ENCODE peak calls at places on chromosome 14, in five cellular contexts. One of them, this sample, is unnamed.

GRCh38 chr14:70987042-70987441 is 79.8 kb downstream of the PCNX1 start:
- DNase-seq in endodermal cell: no peak
- DNase-seq in colonic mucosa: no peak
- DNase-seq in endothelial cell of umbilical vein: no peak
- DNase-seq in adipocyte: no peak
- DNase-seq in this sample: no peak

GRCh38 chr14:34359423-34360120 is 102.5 kb downstream of the SPTSSA start:
- DNase-seq in colonic mucosa: peak; percentile 41
- DNase-seq in endothelial cell of umbilical vein: no peak
- DNase-seq in adipocyte: no peak
- DNase-seq in endodermal cell: no peak
- DNase-seq in this sample: no peak

GRCh38 chr14:24456980-24457379 is 14.4 kb upstream of the SDR39U1 start:
- DNase-seq in endodermal cell: no peak
- DNase-seq in endothelial cell of umbilical vein: no peak
- DNase-seq in adipocyte: no peak
- DNase-seq in colonic mucosa: no peak
- DNase-seq in this sample: no peak

GRCh38 chr14:24071836-24072420 is 566 bp downstream of the CPNE6 start:
- DNase-seq in adipocyte: no peak
- DNase-seq in endothelial cell of umbilical vein: no peak
- DNase-seq in colonic mucosa: no peak
- DNase-seq in endodermal cell: no peak
- DNase-seq in this sample: no peak

GRCh38 chr14:34930591-34931069 is 52.2 kb upstream of the SRP54 start:
- DNase-seq in endothelial cell of umbilical vein: peak; percentile 29
- DNase-seq in endodermal cell: no peak
- DNase-seq in adipocyte: no peak
- DNase-seq in colonic mucosa: no peak
- DNase-seq in this sample: no peak

GRCh38 chr14:83291716-83292115 is 1758.1 kb upstream of the SEL1L start:
- DNase-seq in endodermal cell: no peak
- DNase-seq in adipocyte: peak; percentile 22
- DNase-seq in endothelial cell of umbilical vein: no peak
- DNase-seq in colonic mucosa: no peak
- DNase-seq in this sample: no peak

GRCh38 chr14:67940894-67941455 is 121.4 kb downstream of the RAD51B start:
- DNase-seq in endodermal cell: no peak
- DNase-seq in endothelial cell of umbilical vein: peak; percentile 82
- DNase-seq in adipocyte: peak; percentile 91
- DNase-seq in colonic mucosa: no peak
- DNase-seq in this sample: peak; percentile 14

GRCh38 chr14:63840981-63841380 is 11.8 kb upstream of the SYNE2 start:
- DNase-seq in colonic mucosa: peak; percentile 64
- DNase-seq in endothelial cell of umbilical vein: no peak
- DNase-seq in endodermal cell: peak; percentile 65
- DNase-seq in adipocyte: no peak
- DNase-seq in this sample: no peak

GRCh38 chr14:68784298-68784910 is 8.5 kb downstream of the ZFP36L1 start:
- DNase-seq in endodermal cell: peak; percentile 41
- DNase-seq in endothelial cell of umbilical vein: peak; percentile 14
- DNase-seq in colonic mucosa: peak; percentile 91
- DNase-seq in adipocyte: peak; percentile 14
- DNase-seq in this sample: no peak

GRCh38 chr14:90692061-90692460 is 124.2 kb downstream of the TTC7B start:
- DNase-seq in endothelial cell of umbilical vein: no peak
- DNase-seq in adipocyte: peak; percentile 72
- DNase-seq in endodermal cell: no peak
- DNase-seq in colonic mucosa: no peak
- DNase-seq in this sample: no peak

GRCh38 chr14:93527076-93527692 is 96.4 kb downstream of the UNC79 start:
- DNase-seq in adipocyte: no peak
- DNase-seq in endodermal cell: no peak
- DNase-seq in endothelial cell of umbilical vein: no peak
- DNase-seq in colonic mucosa: no peak
- DNase-seq in this sample: no peak

GRCh38 chr14:105058521-105059034 is 6.7 kb downstream of the GPR132 start:
- DNase-seq in endothelial cell of umbilical vein: no peak
- DNase-seq in endodermal cell: no peak
- DNase-seq in colonic mucosa: no peak
- DNase-seq in adipocyte: no peak
- DNase-seq in this sample: no peak

GRCh38 chr14:65927871-65928270 is 515.3 kb downstream of the FUT8 start:
- DNase-seq in endothelial cell of umbilical vein: no peak
- DNase-seq in colonic mucosa: peak; percentile 21
- DNase-seq in endodermal cell: peak; percentile 81
- DNase-seq in adipocyte: no peak
- DNase-seq in this sample: no peak

GRCh38 chr14:94051115-94051514 is 25.0 kb downstream of the OTUB2 start:
- DNase-seq in adipocyte: peak; percentile 63
- DNase-seq in endodermal cell: peak; percentile 78
- DNase-seq in colonic mucosa: peak; percentile 54
- DNase-seq in endothelial cell of umbilical vein: peak; percentile 40
- DNase-seq in this sample: no peak

GRCh38 chr14:79473676-79474075 is 737.6 kb downstream of the DIO2 start:
- DNase-seq in colonic mucosa: no peak
- DNase-seq in endothelial cell of umbilical vein: no peak
- DNase-seq in adipocyte: no peak
- DNase-seq in endodermal cell: no peak
- DNase-seq in this sample: peak; percentile 14

GRCh38 chr14:33676135-33676566 is 274.7 kb downstream of the EGLN3 start:
- DNase-seq in colonic mucosa: peak; percentile 21
- DNase-seq in endodermal cell: peak; percentile 90
- DNase-seq in endothelial cell of umbilical vein: peak; percentile 26
- DNase-seq in adipocyte: peak; percentile 15
- DNase-seq in this sample: peak; percentile 37

GRCh38 chr14:97456958-97457357 is 659.8 kb downstream of the VRK1 start:
- DNase-seq in endothelial cell of umbilical vein: no peak
- DNase-seq in adipocyte: no peak
- DNase-seq in colonic mucosa: no peak
- DNase-seq in endodermal cell: no peak
- DNase-seq in this sample: no peak

GRCh38 chr14:95679995-95680735 is 6.1 kb upstream of the TCL1B start:
- DNase-seq in adipocyte: no peak
- DNase-seq in endothelial cell of umbilical vein: no peak
- DNase-seq in endodermal cell: peak; percentile 76
- DNase-seq in colonic mucosa: no peak
- DNase-seq in this sample: no peak

GRCh38 chr14:34181308-34181707 is 230.4 kb upstream of the EGLN3 start:
- DNase-seq in endothelial cell of umbilical vein: no peak
- DNase-seq in colonic mucosa: no peak
- DNase-seq in adipocyte: no peak
- DNase-seq in endodermal cell: no peak
- DNase-seq in this sample: no peak

GRCh38 chr14:103398427-103399195 is 13.4 kb downstream of the MARK3 start:
- DNase-seq in endodermal cell: no peak
- DNase-seq in colonic mucosa: no peak
- DNase-seq in endothelial cell of umbilical vein: peak; percentile 27
- DNase-seq in adipocyte: peak; percentile 72
- DNase-seq in this sample: no peak

GRCh38 chr14:77303417-77304156 is 17.1 kb downstream of the POMT2 start:
- DNase-seq in endodermal cell: no peak
- DNase-seq in endothelial cell of umbilical vein: peak; percentile 96
- DNase-seq in adipocyte: peak; percentile 97
- DNase-seq in colonic mucosa: no peak
- DNase-seq in this sample: no peak

GRCh38 chr14:97788364-97788763 is 991.2 kb downstream of the VRK1 start:
- DNase-seq in colonic mucosa: no peak
- DNase-seq in endodermal cell: no peak
- DNase-seq in endothelial cell of umbilical vein: no peak
- DNase-seq in adipocyte: no peak
- DNase-seq in this sample: no peak

GRCh38 chr14:37869633-37870032 is 274.2 kb downstream of the TTC6 start:
- DNase-seq in endodermal cell: no peak
- DNase-seq in colonic mucosa: no peak
- DNase-seq in endothelial cell of umbilical vein: no peak
- DNase-seq in adipocyte: no peak
- DNase-seq in this sample: no peak

GRCh38 chr14:104870368-104871144 is 5.5 kb downstream of the CEP170B start:
- DNase-seq in adipocyte: no peak
- DNase-seq in endodermal cell: peak; percentile 84
- DNase-seq in endothelial cell of umbilical vein: no peak
- DNase-seq in colonic mucosa: no peak
- DNase-seq in this sample: no peak

GRCh38 chr14:106729551-106729950 is 1203.2 kb downstream of the TMEM121 start:
- DNase-seq in endodermal cell: no peak
- DNase-seq in colonic mucosa: no peak
- DNase-seq in endothelial cell of umbilical vein: no peak
- DNase-seq in adipocyte: no peak
- DNase-seq in this sample: no peak

GRCh38 chr14:96735509-96735908 is 61.7 kb upstream of the VRK1 start:
- DNase-seq in adipocyte: no peak
- DNase-seq in endothelial cell of umbilical vein: no peak
- DNase-seq in endodermal cell: no peak
- DNase-seq in colonic mucosa: no peak
- DNase-seq in this sample: no peak

GRCh38 chr14:88005050-88005481 is at the start of gene GPR65:
- DNase-seq in colonic mucosa: no peak
- DNase-seq in adipocyte: no peak
- DNase-seq in endothelial cell of umbilical vein: no peak
- DNase-seq in endodermal cell: no peak
- DNase-seq in this sample: no peak

GRCh38 chr14:71650187-71650586 is 282.0 kb upstream of the RGS6 start:
- DNase-seq in colonic mucosa: no peak
- DNase-seq in endothelial cell of umbilical vein: peak; percentile 21
- DNase-seq in adipocyte: no peak
- DNase-seq in endodermal cell: no peak
- DNase-seq in this sample: no peak

GRCh38 chr14:102806447-102806846 is 29.2 kb downstream of the TRAF3 start:
- DNase-seq in adipocyte: no peak
- DNase-seq in endothelial cell of umbilical vein: no peak
- DNase-seq in endodermal cell: no peak
- DNase-seq in colonic mucosa: no peak
- DNase-seq in this sample: no peak

GRCh38 chr14:30521899-30522736 is 36.8 kb upstream of the G2E3 start:
- DNase-seq in adipocyte: peak; percentile 79
- DNase-seq in endothelial cell of umbilical vein: peak; percentile 54
- DNase-seq in endodermal cell: no peak
- DNase-seq in colonic mucosa: no peak
- DNase-seq in this sample: peak; percentile 20

GRCh38 chr14:69344171-69344570 is 53.9 kb downstream of the ERH start:
- DNase-seq in colonic mucosa: no peak
- DNase-seq in endothelial cell of umbilical vein: no peak
- DNase-seq in endodermal cell: no peak
- DNase-seq in adipocyte: no peak
- DNase-seq in this sample: no peak

GRCh38 chr14:42322486-42323284 is 716.0 kb downstream of the LRFN5 start:
- DNase-seq in endodermal cell: no peak
- DNase-seq in adipocyte: no peak
- DNase-seq in colonic mucosa: no peak
- DNase-seq in endothelial cell of umbilical vein: no peak
- DNase-seq in this sample: no peak

GRCh38 chr14:42323426-42323825 is 716.8 kb downstream of the LRFN5 start:
- DNase-seq in endothelial cell of umbilical vein: no peak
- DNase-seq in adipocyte: no peak
- DNase-seq in endodermal cell: no peak
- DNase-seq in colonic mucosa: no peak
- DNase-seq in this sample: no peak
- H3K9ac ChIP-seq in endothelial cell of umbilical vein: no peak overlapping the region
- H3K9ac ChIP-seq in adipocyte: no peak overlapping the region
- H3K9ac ChIP-seq in endodermal cell: no peak overlapping the region
- H3K9ac ChIP-seq in colonic mucosa: no peak overlapping the region
- H3K9ac ChIP-seq in this sample: no peak overlapping the region

DNA sequence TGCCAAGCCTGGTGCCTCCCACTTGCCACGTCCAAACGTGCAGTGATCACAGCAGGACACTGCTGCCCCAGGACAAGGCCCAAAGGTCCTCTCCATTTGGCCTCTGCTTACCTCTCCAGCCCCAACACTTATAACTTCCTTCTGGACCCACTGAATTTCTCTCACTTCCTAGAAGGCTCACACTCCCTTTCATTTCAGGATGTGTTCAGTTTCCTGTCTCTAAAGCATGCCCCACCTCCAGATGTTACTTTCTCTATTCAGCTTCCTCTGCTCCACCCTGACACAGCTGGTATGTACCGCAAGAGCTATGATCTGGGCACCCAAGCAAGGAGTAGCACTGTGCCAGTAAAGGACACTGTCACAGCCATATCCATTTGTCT is 33.0 kb downstream of the CDKL1 start:
- DNase-seq in endodermal cell: no peak
- DNase-seq in colonic mucosa: peak; percentile 49
- DNase-seq in adipocyte: no peak
- DNase-seq in endothelial cell of umbilical vein: peak; percentile 51
- DNase-seq in this sample: no peak
- H3K9ac ChIP-seq in endodermal cell: no peak overlapping the region
- H3K9ac ChIP-seq in colonic mucosa: peak overlapping the region; percentile 12
- H3K9ac ChIP-seq in adipocyte: peak overlapping the region; percentile 44
- H3K9ac ChIP-seq in endothelial cell of umbilical vein: no peak overlapping the region
- H3K9ac ChIP-seq in this sample: no peak overlapping the region

GRCh38 chr14:59274991-59275391 is 86.5 kb downstream of the DAAM1 start:
- DNase-seq in adipocyte: no peak
- DNase-seq in endothelial cell of umbilical vein: no peak
- DNase-seq in endodermal cell: no peak
- DNase-seq in colonic mucosa: no peak
- DNase-seq in this sample: no peak
- H3K9ac ChIP-seq in adipocyte: peak overlapping the region; percentile 31
- H3K9ac ChIP-seq in endothelial cell of umbilical vein: no peak overlapping the region
- H3K9ac ChIP-seq in endodermal cell: no peak overlapping the region
- H3K9ac ChIP-seq in colonic mucosa: no peak overlapping the region
- H3K9ac ChIP-seq in this sample: no peak overlapping the region

GRCh38 chr14:75561013-75561432 is 17.4 kb upstream of the FLVCR2 start:
- DNase-seq in colonic mucosa: peak; percentile 81
- DNase-seq in adipocyte: peak; percentile 87
- DNase-seq in endothelial cell of umbilical vein: peak; percentile 76
- DNase-seq in endodermal cell: peak; percentile 95
- DNase-seq in this sample: peak; percentile 65
- H3K9ac ChIP-seq in colonic mucosa: no peak overlapping the region
- H3K9ac ChIP-seq in adipocyte: no peak overlapping the region
- H3K9ac ChIP-seq in endothelial cell of umbilical vein: no peak overlapping the region
- H3K9ac ChIP-seq in endodermal cell: no peak overlapping the region
- H3K9ac ChIP-seq in this sample: no peak overlapping the region

This sample was measured in neuronal stem cell.